ENCODE peak calls at places on chromosome 5, in nine cellular contexts. S, A, Q, X, R, F, H, D and I are unnamed samples.

GRCh38 chr5:84430863-84431663 is 46.4 kb upstream of the EDIL3 start:
- DNase-seq in S (no peak), R (no peak), H (no peak), D (no peak), Q (no peak), A (no peak), F (no peak), X (no peak), I (no peak)

GRCh38 chr5:6159864-6160199 is 218.5 kb downstream of the MED10 start:
- DNase-seq in D (no peak), X (no peak), F (no peak), H (no peak), A (no peak), R (no peak), Q (no peak), S (no peak), I (no peak)

GRCh38 chr5:125298258-125298657 is 551.8 kb upstream of the ZNF608 start:
- DNase-seq in X (no peak), S (no peak), D (no peak), A (no peak), H (no peak), R (no peak), F (no peak), Q (no peak), I (no peak)

GRCh38 chr5:153623906-153624765 is 133.7 kb downstream of the GRIA1 start:
- DNase-seq in D (no peak), S (no peak), H (no peak), F (no peak), A (no peak), X (no peak), Q (no peak), R (no peak), I (no peak)

GRCh38 chr5:112419050-112419595 is at the start of gene EPB41L4A:
- DNase-seq in A (peak), Q (no peak), F (no peak), R (peak), S (no peak), X (no peak), H (no peak), D (peak), I (no peak)

GRCh38 chr5:14870347-14871083 is 1.1 kb downstream of the ANKH start:
- DNase-seq in Q (peak), D (peak), X (no peak), A (peak), S (peak), H (peak), F (peak), R (no peak), I (no peak)

GRCh38 chr5:107320851-107321250 is 349.9 kb downstream of the EFNA5 start:
- DNase-seq in D (no peak), S (no peak), A (no peak), H (no peak), Q (no peak), X (no peak), F (no peak), R (no peak), I (no peak)

GRCh38 chr5:172385661-172386187 is 68.6 kb downstream of the SH3PXD2B start:
- DNase-seq in D (no peak), S (no peak), Q (no peak), H (no peak), A (no peak), R (no peak), X (no peak), F (no peak), I (no peak)

GRCh38 chr5:66291771-66292170 is 147.7 kb downstream of the SREK1 start:
- DNase-seq in Q (no peak), H (no peak), F (no peak), A (no peak), X (no peak), S (no peak), D (no peak), R (no peak), I (no peak)

GRCh38 chr5:150082889-150083288 is 3.5 kb downstream of the CSF1R start:
- DNase-seq in F (peak), X (peak), D (no peak), A (no peak), R (no peak), S (no peak), H (no peak), Q (no peak), I (no peak)

GRCh38 chr5:180291234-180291940 is 496 bp downstream of the MAPK9 start:
- DNase-seq in H (peak), A (peak), Q (peak), S (no peak), F (peak), R (peak), X (no peak), D (peak), I (no peak)

GRCh38 chr5:113387844-113388243 is 46.9 kb downstream of the TSSK1B start:
- DNase-seq in F (no peak), S (no peak), R (no peak), D (no peak), X (no peak), Q (no peak), H (no peak), A (no peak), I (no peak)

GRCh38 chr5:79694652-79695051 is 5.0 kb downstream of the CMYA5 start:
- DNase-seq in A (no peak), H (no peak), S (no peak), Q (no peak), D (no peak), F (no peak), X (no peak), R (no peak), I (no peak)

GRCh38 chr5:161047024-161047423 is 195.0 kb upstream of the ATP10B start:
- DNase-seq in X (no peak), Q (no peak), S (no peak), A (no peak), F (no peak), H (no peak), D (no peak), R (no peak), I (no peak)

GRCh38 chr5:95941756-95942155 is 19.9 kb downstream of the ELL2 start:
- DNase-seq in H (no peak), S (no peak), A (no peak), F (peak), R (no peak), D (no peak), Q (no peak), X (no peak), I (no peak)

GRCh38 chr5:169785731-169786130 is 148.7 kb downstream of the DOCK2 start:
- DNase-seq in X (no peak), R (no peak), Q (no peak), D (no peak), F (no peak), S (no peak), H (no peak), A (no peak), I (no peak)

GRCh38 chr5:15683332-15683731 is 183.4 kb downstream of the FBXL7 start:
- DNase-seq in A (no peak), X (no peak), D (no peak), F (no peak), S (no peak), H (no peak), R (no peak), Q (no peak), I (peak)

GRCh38 chr5:509632-510185 is 14.5 kb downstream of the SLC9A3 start:
- DNase-seq in F (no peak), D (no peak), X (no peak), R (no peak), Q (no peak), S (no peak), A (no peak), H (no peak), I (no peak)

GRCh38 chr5:179457612-179458011 is 92.7 kb upstream of the RUFY1 start:
- DNase-seq in S (no peak), H (no peak), F (no peak), Q (no peak), D (no peak), A (no peak), R (no peak), X (no peak), I (no peak)

GRCh38 chr5:146447734-146448380 is 724 bp downstream of the TCERG1 start:
- DNase-seq in R (no peak), A (no peak), F (no peak), X (no peak), Q (peak), H (no peak), D (peak), S (no peak), I (peak)

GRCh38 chr5:98258939-98259338 is 514.5 kb upstream of the RGMB start:
- DNase-seq in D (no peak), Q (no peak), F (no peak), S (no peak), R (no peak), A (no peak), X (no peak), H (no peak), I (no peak)

GRCh38 chr5:135027699-135028615 is 6.1 kb downstream of the PITX1 start:
- DNase-seq in R (no peak), Q (no peak), F (no peak), H (no peak), A (no peak), D (no peak), X (no peak), S (no peak), I (peak)

GRCh38 chr5:141521244-141521781 is 32.4 kb downstream of the PCDHGC5 start:
- DNase-seq in H (no peak), F (peak), Q (no peak), A (no peak), R (no peak), X (no peak), S (no peak), D (no peak), I (no peak)

GRCh38 chr5:143262393-143263174 is 140.9 kb downstream of the NR3C1 start:
- DNase-seq in D (no peak), R (no peak), Q (no peak), S (no peak), X (no peak), H (no peak), A (no peak), F (no peak), I (no peak)

GRCh38 chr5:170591055-170591454 is 87.2 kb downstream of the KCNIP1 start:
- DNase-seq in D (no peak), Q (no peak), R (no peak), F (no peak), X (no peak), A (no peak), H (no peak), S (no peak), I (no peak)

GRCh38 chr5:158727771-158728311 is 371.9 kb downstream of the EBF1 start:
- DNase-seq in F (no peak), S (no peak), A (no peak), R (no peak), H (no peak), Q (no peak), D (no peak), X (no peak), I (no peak)

GRCh38 chr5:175896641-175897040 is 25.3 kb downstream of the CPLX2 start:
- DNase-seq in D (no peak), H (no peak), X (no peak), A (no peak), Q (no peak), F (no peak), R (no peak), S (no peak), I (no peak)

GRCh38 chr5:133930061-133930823 is 38.2 kb downstream of the C5orf15 start:
- DNase-seq in Q (peak), H (peak), D (no peak), S (peak), A (peak), F (no peak), R (no peak), X (peak), I (no peak)

GRCh38 chr5:95331358-95331757 is 46.5 kb upstream of the MCTP1 start:
- DNase-seq in F (no peak), D (no peak), A (no peak), H (no peak), X (no peak), S (no peak), R (no peak), Q (no peak), I (no peak)

GRCh38 chr5:33736510-33736909 is 155.3 kb downstream of the ADAMTS12 start:
- DNase-seq in A (no peak), S (no peak), F (no peak), H (no peak), X (no peak), D (no peak), R (no peak), Q (no peak), I (no peak)